ENCODE peak calls at places on chromosomes 12 and 14, in six cellular contexts. X is activated naive CD8-positive, alpha-beta T cell treated with anti-CD3 and anti-CD28 coated beads, Interleukin-2, amount 50 U/mL, for 16 hours; R is iris pigment epithelial cell; L is stimulated activated CD4-positive, alpha-beta T cell treated with anti-CD3 and anti-CD28 coated beads, Interleukin-1b, Interleukin-23, amount 100 ng/mL, for 24 hours; V is activated CD8-positive, alpha-beta memory T cell treated with anti-CD3 and anti-CD28 coated beads for 1 hour; C is RKO. W is an unnamed sample.

GRCh38 chr12:49887536-49888401 is 15.9 kb downstream of the FAIM2 start:
- DNase-seq in X (no peak), V (no peak), R (no peak), L (no peak), C (no peak), W (no peak)

GRCh38 chr14:96098999-96099335 is 59.8 kb downstream of the C14orf132 start:
- DNase-seq in L (no peak), R (no peak), X (no peak), C (no peak), V (no peak), W (no peak)

GRCh38 chr12:115103884-115104883 is 420.2 kb upstream of the TBX3 start:
- DNase-seq in V (no peak), L (no peak), R (peak), X (no peak), C (no peak), W (peak)

GRCh38 chr12:123270380-123271181 is 1.1 kb downstream of the CDK2AP1 start:
- DNase-seq in L (no peak), R (peak), V (no peak), C (peak), X (no peak), W (peak)

GRCh38 chr14:30698463-30698862 is 76.3 kb downstream of the SCFD1 start:
- DNase-seq in V (no peak), L (no peak), X (no peak), C (no peak), R (no peak), W (peak)

GRCh38 chr12:15928345-15928744 is 17.2 kb downstream of the DERA start:
- DNase-seq in R (peak), X (no peak), L (no peak), C (peak), V (no peak), W (peak)

GRCh38 chr14:35332517-35333346 is 40.5 kb downstream of the PSMA6 start:
- DNase-seq in C (no peak), R (peak), L (no peak), V (no peak), X (no peak), W (peak)

GRCh38 chr14:92122351-92122677 is 545 bp downstream of the CPSF2 start:
- DNase-seq in X (no peak), L (no peak), R (peak), C (peak), V (no peak), W (peak)

GRCh38 chr12:13362260-13362841 is 165.8 kb downstream of the EMP1 start:
- DNase-seq in C (peak), V (no peak), X (no peak), L (peak), R (peak), W (peak)

GRCh38 chr14:35932659-35933159 is 106.6 kb downstream of the BRMS1L start:
- DNase-seq in L (peak), R (no peak), X (peak), V (no peak), C (no peak), W (no peak)

GRCh38 chr14:45906257-45906656 is 653.3 kb upstream of the MIS18BP1 start:
- DNase-seq in C (no peak), X (no peak), R (no peak), L (no peak), V (no peak), W (peak)

GRCh38 chr12:15883536-15883935 is 1.3 kb downstream of the STRAP start:
- DNase-seq in R (peak), C (peak), V (no peak), L (no peak), X (no peak), W (peak)

GRCh38 chr14:61064866-61065265 is 83.8 kb downstream of the SLC38A6 start:
- DNase-seq in C (no peak), V (no peak), L (no peak), X (no peak), R (no peak), W (no peak)

GRCh38 chr12:115752151-115752550 is 525.3 kb downstream of the MED13L start:
- DNase-seq in C (no peak), X (no peak), R (peak), L (no peak), V (no peak), W (peak)

GRCh38 chr12:24561882-24562760 is 386.8 kb downstream of the BCAT1 start:
- DNase-seq in L (no peak), R (peak), V (no peak), C (no peak), X (no peak), W (peak)

GRCh38 chr12:81077686-81078441 is at the start of gene ACSS3:
- DNase-seq in V (no peak), X (no peak), R (peak), L (no peak), C (no peak), W (peak)

GRCh38 chr12:64723630-64724029 is 35.6 kb downstream of the GNS start:
- DNase-seq in R (no peak), X (no peak), V (no peak), C (no peak), L (no peak), W (no peak)

GRCh38 chr12:108922918-108923317 is 43.0 kb downstream of the DAO start:
- DNase-seq in V (no peak), L (no peak), R (no peak), X (no peak), C (no peak), W (no peak)

GRCh38 chr12:108612788-108613282 is 15.0 kb upstream of the TMEM119 start:
- DNase-seq in L (no peak), R (no peak), V (no peak), X (no peak), C (no peak), W (peak)

GRCh38 chr12:64256166-64256800 is 34.2 kb upstream of the KICS2 start:
- DNase-seq in R (peak), L (no peak), X (no peak), C (peak), V (no peak), W (peak)

GRCh38 chr12:14577344-14577743 is 9.7 kb upstream of the PLBD1 start:
- DNase-seq in X (no peak), L (no peak), V (no peak), C (no peak), R (peak), W (peak)

GRCh38 chr12:91819132-91819447 is 326.6 kb downstream of the BTG1 start:
- DNase-seq in V (no peak), R (no peak), C (no peak), X (no peak), L (no peak), W (no peak)

GRCh38 chr14:64808449-64808848 is 71.3 kb downstream of the SPTB start:
- DNase-seq in C (no peak), L (no peak), V (no peak), X (no peak), R (no peak), W (no peak)

GRCh38 chr12:69985656-69986055 is 160.6 kb downstream of the MYRFL start:
- DNase-seq in R (no peak), V (no peak), X (no peak), L (no peak), C (peak), W (peak)

GRCh38 chr14:51704465-51705050 is 52.8 kb downstream of the FRMD6 start:
- DNase-seq in L (no peak), C (no peak), R (no peak), X (no peak), V (no peak), W (no peak)

GRCh38 chr14:43792980-43793379 is 714.1 kb downstream of the FSCB start:
- DNase-seq in L (no peak), V (no peak), X (no peak), C (no peak), R (no peak), W (no peak)

GRCh38 chr14:23432102-23432925 is 3.1 kb downstream of the MYH7 start:
- DNase-seq in R (no peak), L (no peak), V (no peak), C (no peak), X (no peak), W (no peak)

GRCh38 chr12:99772274-99772673 is 124.7 kb downstream of the GARIN6 start:
- DNase-seq in R (no peak), V (no peak), X (no peak), L (no peak), C (no peak), W (no peak)

GRCh38 chr14:94423465-94424056 is 29.0 kb downstream of the SERPINA11 start:
- DNase-seq in R (peak), V (no peak), X (no peak), L (peak), C (peak), W (peak)

GRCh38 chr12:53102883-53103807 is at the start of gene SOAT2:
- DNase-seq in L (peak), C (no peak), X (peak), V (no peak), R (no peak), W (peak)

GRCh38 chr12:45730116-45730841 is 773 bp downstream of the ARID2 start:
- DNase-seq in C (peak), X (peak), L (peak), R (peak), V (no peak), W (peak)

GRCh38 chr12:50186667-50187066 is 19.5 kb upstream of the CERS5 start:
- DNase-seq in C (no peak), V (no peak), L (no peak), X (no peak), R (peak), W (no peak)

GRCh38 chr12:52010152-52010622 is 3.4 kb downstream of the TAMALIN start:
- DNase-seq in R (peak), V (no peak), L (no peak), C (no peak), X (no peak), W (no peak)

GRCh38 chr14:28773917-28774691 is 7.5 kb downstream of the FOXG1 start:
- DNase-seq in L (no peak), C (no peak), X (no peak), V (no peak), R (peak), W (peak)

GRCh38 chr12:23722655-23723054 is 226.8 kb downstream of the SOX5 start:
- DNase-seq in R (no peak), V (no peak), C (no peak), X (no peak), L (no peak), W (no peak)

GRCh38 chr14:28609228-28609828 is 157.3 kb upstream of the FOXG1 start:
- DNase-seq in C (peak), X (no peak), R (peak), L (no peak), V (no peak), W (peak)

GRCh38 chr12:4421590-4422031 is 24.0 kb downstream of the FGF6 start:
- DNase-seq in X (no peak), R (peak), C (peak), L (no peak), V (no peak), W (peak)

GRCh38 chr12:82595946-82596345 is 90.8 kb upstream of the TMTC2 start:
- DNase-seq in C (no peak), L (no peak), V (no peak), X (no peak), R (no peak), W (no peak)